ENCODE peak calls at places on chromosomes 4 and X, in five cellular contexts. One of them, this sample, is unnamed.
A peak's percentile ranks its signal among the peaks of the same experiment; 100 is the strongest.

GRCh38 chrX:143781103-143781502 is 60.6 kb upstream of the SPANXN2 start:
- DNase-seq in amniotic stem cell: no peak
- DNase-seq in pancreas: no peak
- DNase-seq in aorta: no peak
- DNase-seq in left kidney: no peak
- DNase-seq in this sample: peak; percentile 10

GRCh38 chr4:122826596-122827257 is at the start of gene FGF2:
- DNase-seq in amniotic stem cell: peak; percentile 61
- DNase-seq in pancreas: peak; percentile 27
- DNase-seq in aorta: peak; percentile 91
- DNase-seq in left kidney: peak; percentile 92
- DNase-seq in this sample: peak; percentile 66

GRCh38 chr4:37682701-37683401 is 3.3 kb downstream of the RELL1 start:
- DNase-seq in amniotic stem cell: no peak
- DNase-seq in pancreas: no peak
- DNase-seq in aorta: no peak
- DNase-seq in left kidney: no peak
- DNase-seq in this sample: no peak

GRCh38 chr4:39446842-39447573 is 11.7 kb downstream of the RPL9 start:
- DNase-seq in amniotic stem cell: no peak
- DNase-seq in pancreas: peak; percentile 53
- DNase-seq in aorta: peak; percentile 84
- DNase-seq in left kidney: peak; percentile 90
- DNase-seq in this sample: no peak

GRCh38 chr4:152104846-152105462 is 344.1 kb upstream of the GATB start:
- DNase-seq in amniotic stem cell: no peak
- DNase-seq in pancreas: no peak
- DNase-seq in aorta: no peak
- DNase-seq in left kidney: peak; percentile 66
- DNase-seq in this sample: no peak

GRCh38 chrX:15310117-15310516 is 5.3 kb downstream of the ASB11 start:
- DNase-seq in amniotic stem cell: no peak
- DNase-seq in pancreas: no peak
- DNase-seq in aorta: no peak
- DNase-seq in left kidney: peak; percentile 14
- DNase-seq in this sample: no peak

GRCh38 chrX:45515262-45516215 is 314.9 kb upstream of the DIPK2B start:
- DNase-seq in amniotic stem cell: peak; percentile 82
- DNase-seq in pancreas: peak; percentile 61
- DNase-seq in aorta: peak; percentile 73
- DNase-seq in left kidney: peak; percentile 57
- DNase-seq in this sample: peak; percentile 21

GRCh38 chrX:118562574-118563164 is 67.1 kb downstream of the DOCK11 start:
- DNase-seq in amniotic stem cell: no peak
- DNase-seq in pancreas: no peak
- DNase-seq in aorta: no peak
- DNase-seq in left kidney: no peak
- DNase-seq in this sample: no peak